ENCODE peak calls at places on chromosome 20, in five cellular contexts. U is MCF 10A; C is activated naive CD8-positive, alpha-beta T cell treated with anti-CD3 and anti-CD28 coated beads for 36 hours; R is activated CD4-positive, alpha-beta T cell treated with anti-CD3 and anti-CD28 coated beads for 48 hours; J is activated T-helper 1 cell treated with anti-CD3 and anti-CD28 coated beads, Interleukin-2, amount 50 U/mL, for 16 hours. D is an unnamed sample.

GRCh38 chr20:57656252-57656820 is 36.1 kb upstream of the ZBP1 start:
- DNase-seq in U (no peak), C (no peak), R (no peak), J (peak; percentile 3), D (no peak)

GRCh38 chr20:58890454-58891075 is 38.0 kb downstream of the GNAS start:
- DNase-seq in U (peak; percentile 44), C (peak; percentile 83), R (peak; percentile 67), J (peak; percentile 41), D (peak; percentile 64)

GRCh38 chr20:5705827-5706226 is 44.4 kb upstream of the SHLD1 start:
- DNase-seq in U (no peak), C (no peak), R (no peak), J (no peak), D (no peak)

GRCh38 chr20:39269031-39269461 is 306.9 kb downstream of the DHX35 start:
- DNase-seq in U (peak; percentile 32), C (peak; percentile 41), R (peak; percentile 64), J (no peak), D (peak; percentile 4)

GRCh38 chr20:31707994-31708744 is 14.5 kb downstream of the BCL2L1 start:
- DNase-seq in U (no peak), C (no peak), R (no peak), J (no peak), D (no peak)

GRCh38 chr20:47810686-47811347 is 25.5 kb upstream of the SULF2 start:
- DNase-seq in U (no peak), C (no peak), R (no peak), J (no peak), D (no peak)

GRCh38 chr20:60050193-60050960 is 92.2 kb downstream of the CDH26 start:
- DNase-seq in U (peak; percentile 64), C (no peak), R (no peak), J (no peak), D (peak; percentile 56)

GRCh38 chr20:1893721-1894470 is 1.3 kb upstream of the SIRPA start:
- DNase-seq in U (no peak), C (no peak), R (no peak), J (no peak), D (no peak)

GRCh38 chr20:50286609-50287008 is 96.0 kb downstream of the CEBPB start:
- DNase-seq in U (peak; percentile 53), C (no peak), R (peak; percentile 25), J (no peak), D (peak; percentile 37)

GRCh38 chr20:36845288-36845969 is 30.5 kb upstream of the TLDC2 start:
- DNase-seq in U (no peak), C (no peak), R (no peak), J (no peak), D (no peak)

GRCh38 chr20:24045621-24046020 is 57.0 kb upstream of the GGTLC1 start:
- DNase-seq in U (no peak), C (no peak), R (peak; percentile 40), J (no peak), D (no peak)

GRCh38 chr20:64219202-64219601 is 36.3 kb upstream of the PCMTD2 start:
- DNase-seq in U (no peak), C (no peak), R (peak; percentile 14), J (no peak), D (no peak)

GRCh38 chr20:11195899-11196558 is 522.2 kb upstream of the JAG1 start:
- DNase-seq in U (peak; percentile 46), C (no peak), R (no peak), J (no peak), D (peak; percentile 90)

GRCh38 chr20:62088258-62089127 is 22.8 kb upstream of the TAF4 start:
- DNase-seq in U (peak; percentile 87), C (no peak), R (no peak), J (no peak), D (peak; percentile 78)

GRCh38 chr20:51698252-51698651 is 69.9 kb downstream of the ATP9A start:
- DNase-seq in U (no peak), C (no peak), R (no peak), J (no peak), D (no peak)

GRCh38 chr20:32327087-32327681 is 30.9 kb upstream of the ASXL1 start:
- DNase-seq in U (no peak), C (no peak), R (no peak), J (no peak), D (no peak)

GRCh38 chr20:58524814-58525213 is 9.6 kb upstream of the APCDD1L start:
- DNase-seq in U (peak; percentile 14), C (no peak), R (no peak), J (no peak), D (peak; percentile 75)

GRCh38 chr20:45963059-45964011 is 8.7 kb downstream of the ZNF335 start:
- DNase-seq in U (peak; percentile 63), C (no peak), R (no peak), J (no peak), D (no peak)

GRCh38 chr20:51529758-51530157 is 12.8 kb downstream of the NFATC2 start:
- DNase-seq in U (no peak), C (peak; percentile 66), R (peak; percentile 90), J (no peak), D (no peak)

GRCh38 chr20:3871549-3872265 is 17.5 kb upstream of the PANK2 start:
- DNase-seq in U (peak; percentile 42), C (no peak), R (no peak), J (no peak), D (peak; percentile 75)

GRCh38 chr20:25629816-25630499 is 6.1 kb upstream of the NANP start:
- DNase-seq in U (no peak), C (no peak), R (no peak), J (no peak), D (no peak)

GRCh38 chr20:21303872-21304586 is 898 bp downstream of the XRN2 start:
- DNase-seq in U (peak; percentile 8), C (no peak), R (no peak), J (no peak), D (no peak)

GRCh38 chr20:10672579-10673127 is 1.1 kb downstream of the JAG1 start:
- DNase-seq in U (peak; percentile 69), C (peak; percentile 72), R (peak; percentile 63), J (no peak), D (peak; percentile 53)

GRCh38 chr20:46203510-46203837 is 85.4 kb downstream of the CD40 start:
- DNase-seq in U (no peak), C (no peak), R (no peak), J (no peak), D (no peak)

GRCh38 chr20:35085477-35086225 is 7.0 kb downstream of the TRPC4AP start:
- DNase-seq in U (no peak), C (no peak), R (no peak), J (no peak), D (no peak)

GRCh38 chr20:62655291-62656204 is 13.2 kb downstream of the SLCO4A1 start:
- DNase-seq in U (no peak), C (no peak), R (no peak), J (no peak), D (no peak)

GRCh38 chr20:3572151-3572550 is 91.0 kb downstream of the GFRA4 start:
- DNase-seq in U (no peak), C (no peak), R (no peak), J (no peak), D (no peak)

GRCh38 chr20:37686762-37687477 is 6.9 kb upstream of the CTNNBL1 start:
- DNase-seq in U (peak; percentile 26), C (no peak), R (no peak), J (no peak), D (peak; percentile 59)

GRCh38 chr20:19992996-19993908 is 23.9 kb upstream of the NAA20 start:
- DNase-seq in U (peak; percentile 87), C (no peak), R (no peak), J (no peak), D (peak; percentile 95)

GRCh38 chr20:39123161-39123560 is 161.0 kb downstream of the DHX35 start:
- DNase-seq in U (no peak), C (no peak), R (no peak), J (no peak), D (no peak)

GRCh38 chr20:58638467-58639181 is 12.5 kb upstream of the STX16 start:
- DNase-seq in U (no peak), C (no peak), R (no peak), J (no peak), D (no peak)